ENCODE peak calls at places on chromosomes 7 and 10, in nine cellular contexts. F is endodermal cell, N is lung, S is heart right ventricle, G is transverse colon, R is ovary, X is cardiac muscle cell, L is pancreas, O is heart left ventricle. K is an unnamed sample. For H3K9me3, the result is how much of the 10 kb centered on the place peaks cover.

GRCh38 chr7:23597908-23598224 is 684 bp downstream of the CCDC126 start:
- DNase-seq in F (no peak), N (no peak), S (no peak), G (no peak), R (no peak), X (no peak), L (no peak), O (no peak), K (no peak)

GRCh38 chr10:30557884-30558283 is 71.7 kb downstream of the LYZL2 start:
- DNase-seq in F (no peak), N (no peak), S (no peak), G (no peak), R (no peak), X (peak), L (no peak), O (no peak), K (no peak)

GRCh38 chr7:155763721-155764431 is 48.4 kb downstream of the SHH start:
- DNase-seq in F (no peak), N (no peak), S (no peak), G (no peak), R (no peak), X (no peak), L (no peak), O (no peak), K (no peak)

GRCh38 chr10:84224411-84225028 is 824 bp downstream of the LRIT2 start:
- DNase-seq in F (peak), N (no peak), S (no peak), G (no peak), R (no peak), X (peak), L (no peak), O (no peak), K (no peak)

GRCh38 chr7:151999337-152000090 is 26.0 kb upstream of the GALNT11 start:
- DNase-seq in F (no peak), N (no peak), S (no peak), G (no peak), R (no peak), X (no peak), L (no peak), O (no peak), K (no peak)

GRCh38 chr7:1811850-1812692 is 142.0 kb downstream of the ELFN1 start:
- DNase-seq in F (peak), N (no peak), S (no peak), G (no peak), R (no peak), X (peak), L (no peak), O (no peak), K (no peak)

GRCh38 chr7:120792091-120792860 is 65.7 kb downstream of the TSPAN12 start:
- DNase-seq in F (peak), N (peak), S (peak), G (peak), R (peak), X (peak), L (peak), O (peak), K (peak)

GRCh38 chr10:92903633-92904032 is 55.3 kb downstream of the EXOC6 start:
- DNase-seq in F (no peak), N (no peak), S (no peak), G (no peak), R (no peak), X (no peak), L (no peak), O (no peak), K (no peak)

GRCh38 chr7:155230169-155230593 is 67.5 kb upstream of the INSIG1 start:
- DNase-seq in F (peak), N (no peak), S (no peak), G (no peak), R (no peak), X (no peak), L (no peak), O (no peak), K (no peak)

GRCh38 chr7:36408589-36408988 is 18.9 kb downstream of the ANLN start:
- DNase-seq in F (no peak), N (no peak), S (no peak), G (no peak), R (no peak), X (no peak), L (no peak), O (no peak), K (no peak)

GRCh38 chr10:37758074-37758473 is 99.3 kb downstream of the ZNF248 start:
- DNase-seq in F (no peak), N (no peak), S (no peak), G (no peak), R (no peak), X (no peak), L (no peak), O (no peak), K (no peak)
- H3K9me3 ChIP-seq in F (half or more), N (under half), S (under half), G (under half), R (under half), X (under half), L (under half), O (under half), K (under half)

GRCh38 chr10:1399431-1400120 is 337.7 kb downstream of the ADARB2 start:
- DNase-seq in F (peak), N (no peak), S (no peak), G (no peak), R (no peak), X (no peak), L (no peak), O (no peak), K (no peak)
- H3K9me3 ChIP-seq in F (under half), N (under half), S (under half), G (under half), R (under half), X (under half), L (under half), O (under half), K (under half)

DNA sequence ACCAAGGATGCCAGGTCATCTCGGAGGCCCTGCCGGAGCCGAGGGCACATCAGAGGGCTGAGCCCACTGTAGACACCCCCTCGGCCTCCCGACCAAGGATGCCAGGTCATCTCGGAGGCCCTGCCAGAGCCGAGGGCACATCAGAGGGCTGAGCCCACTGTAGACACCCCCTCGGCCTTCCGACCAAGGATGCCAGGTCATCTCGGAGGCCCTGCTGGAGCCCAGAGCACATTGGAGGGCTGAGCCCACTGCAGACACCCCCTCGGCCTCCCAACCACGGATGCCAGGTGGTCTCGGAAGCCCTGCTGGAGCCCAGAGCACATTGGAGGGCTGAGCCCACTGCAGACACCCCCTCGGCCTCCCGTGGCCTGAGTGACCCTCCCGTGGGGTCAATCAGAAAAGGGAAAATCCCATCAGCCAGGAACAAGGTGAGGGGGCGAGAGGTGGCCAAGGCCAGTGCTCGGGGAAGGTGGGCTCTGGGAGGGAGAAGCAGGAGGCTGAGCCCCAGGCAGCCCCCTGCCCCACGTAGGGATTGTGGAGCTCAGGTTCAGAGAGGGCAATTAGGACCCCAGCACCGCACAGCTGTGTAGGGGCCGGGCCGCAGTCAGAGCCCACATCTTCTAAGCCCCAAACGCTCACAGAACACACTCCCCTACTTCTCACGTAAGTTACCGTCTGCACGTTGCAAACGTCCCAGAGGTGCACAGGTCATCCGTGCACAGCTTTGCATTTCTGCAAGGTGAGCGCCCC is 37.6 kb upstream of the FOXL3 start:
- DNase-seq in F (no peak), N (no peak), S (no peak), G (no peak), R (no peak), X (no peak), L (peak), O (no peak), K (no peak)
- H3K9me3 ChIP-seq in F (under half), N (under half), S (under half), G (under half), R (under half), X (under half), L (under half), O (under half), K (under half)

GRCh38 chr7:56495165-56495564 is 378.9 kb upstream of the NUPR2 start:
- DNase-seq in F (no peak), N (no peak), S (no peak), G (no peak), R (no peak), X (no peak), L (no peak), O (no peak), K (no peak)
- H3K9me3 ChIP-seq in F (half or more), N (half or more), S (half or more), G (under half), R (under half), X (under half), L (under half), O (under half), K (under half)

GRCh38 chr7:144132262-144132661 is 9.3 kb downstream of the OR2A14 start:
- DNase-seq in F (no peak), N (no peak), S (no peak), G (no peak), R (no peak), X (no peak), L (no peak), O (no peak), K (no peak)
- H3K9me3 ChIP-seq in F (under half), N (under half), S (under half), G (under half), R (under half), X (under half), L (under half), O (under half), K (under half)

DNA sequence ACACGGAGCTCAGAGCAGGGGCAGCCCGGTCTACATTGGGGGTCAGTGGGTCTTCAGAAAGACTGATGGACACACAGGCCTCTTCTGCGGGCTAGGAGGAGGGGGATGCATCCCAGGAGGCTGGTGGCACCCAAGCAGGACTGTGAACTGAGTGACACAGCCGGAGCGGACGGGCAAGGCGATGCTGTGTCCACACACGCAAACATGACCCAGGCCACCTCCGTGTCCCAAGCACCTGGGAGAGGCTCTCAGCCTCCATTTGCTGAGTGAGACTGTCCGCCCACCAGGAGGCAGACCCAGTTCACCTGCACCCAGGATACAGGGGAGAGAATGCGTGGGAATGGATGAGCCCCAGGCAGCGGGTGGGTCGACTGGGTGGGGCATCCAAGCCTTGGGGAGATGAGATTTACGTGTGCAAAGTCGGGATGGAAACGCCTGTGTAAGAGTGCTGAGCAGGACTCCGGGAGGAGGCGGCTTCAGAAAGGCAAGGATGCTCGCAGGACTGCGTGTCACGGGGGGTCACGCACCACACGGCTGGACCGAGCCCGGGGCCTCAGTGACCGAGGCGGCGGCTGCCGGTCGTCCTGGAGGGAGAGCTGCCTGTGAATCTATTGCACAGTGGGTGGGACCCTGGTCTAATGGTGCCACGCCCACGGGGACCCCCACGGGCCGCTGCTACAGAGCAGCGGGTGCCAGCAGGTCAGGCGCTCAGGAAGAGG is 262.8 kb downstream of the ADARB2 start:
- DNase-seq in F (no peak), N (no peak), S (no peak), G (no peak), R (no peak), X (no peak), L (peak), O (no peak), K (no peak)
- H3K9me3 ChIP-seq in F (under half), N (under half), S (under half), G (under half), R (under half), X (under half), L (under half), O (under half), K (under half)

GRCh38 chr10:44398271-44398670 is 13.4 kb upstream of the CXCL12 start:
- DNase-seq in F (peak), N (no peak), S (no peak), G (no peak), R (no peak), X (no peak), L (no peak), O (no peak), K (no peak)

GRCh38 chr10:44396671-44397191 is 11.8 kb upstream of the CXCL12 start:
- DNase-seq in F (peak), N (no peak), S (no peak), G (no peak), R (no peak), X (no peak), L (peak), O (no peak), K (no peak)

GRCh38 chr10:44395902-44396670 is 11.2 kb upstream of the CXCL12 start:
- DNase-seq in F (peak), N (no peak), S (no peak), G (no peak), R (no peak), X (no peak), L (no peak), O (no peak), K (no peak)

GRCh38 chr10:44398747-44399477 is 14.0 kb upstream of the CXCL12 start:
- DNase-seq in F (peak), N (no peak), S (no peak), G (no peak), R (no peak), X (no peak), L (no peak), O (no peak), K (no peak)

DNA sequence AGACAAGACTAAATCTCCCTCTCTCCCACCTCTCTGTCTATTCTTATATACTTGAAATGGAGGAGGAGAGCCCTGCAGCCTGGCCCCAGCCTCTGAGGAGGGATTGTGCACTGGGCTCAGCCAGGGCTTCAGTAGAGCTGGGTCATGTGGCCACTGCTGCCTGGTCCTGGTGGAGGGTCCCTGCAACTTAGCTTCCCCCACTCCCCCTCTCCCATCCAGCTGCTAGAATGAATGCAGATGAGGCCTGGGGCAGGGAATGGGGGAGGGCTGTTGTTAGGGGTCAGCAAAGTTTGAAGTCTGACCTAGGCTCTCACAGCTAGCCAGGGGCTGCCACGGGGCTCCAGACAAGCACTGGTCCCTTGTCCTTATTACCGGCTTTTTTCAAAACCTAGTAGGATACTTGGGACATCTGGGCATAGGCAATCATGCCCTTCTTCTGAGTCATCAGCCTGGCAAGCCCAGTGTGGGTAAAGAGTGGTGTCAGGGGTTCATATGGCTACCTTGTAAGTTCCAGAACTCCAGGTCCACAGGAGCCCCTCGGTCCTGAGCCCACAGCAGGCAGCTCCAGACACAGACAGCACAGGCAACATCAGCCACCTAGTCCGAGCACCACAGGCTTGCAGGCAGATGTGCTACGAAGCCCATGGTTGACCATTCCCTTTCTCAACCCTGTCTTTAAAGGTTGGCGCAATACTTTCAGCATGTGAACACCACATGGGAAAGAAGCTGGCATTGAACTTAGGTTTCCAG is 12.8 kb upstream of the CXCL12 start:
- DNase-seq in F (peak), N (no peak), S (no peak), G (no peak), R (no peak), X (no peak), L (no peak), O (no peak), K (no peak)
- H3K9me3 ChIP-seq in F (under half), N (under half), S (under half), G (under half), R (under half), X (under half), L (under half), O (under half), K (under half)